ENCODE peak calls at places on chromosome 22, in seven cellular contexts. S, J, V, U, R, H and M are unnamed samples.

GRCh38 chr22:37345863-37346514 is 63.7 kb downstream of the CYTH4 start:
- DNase-seq in U (no peak), R (no peak), S (no peak), J (no peak), H (peak), V (no peak), M (no peak)

GRCh38 chr22:27987557-27987956 is 68.5 kb upstream of the PITPNB start:
- DNase-seq in R (no peak), V (no peak), H (no peak), U (no peak), S (no peak), J (no peak), M (no peak)

GRCh38 chr22:27349456-27349855 is 452.1 kb downstream of the MN1 start:
- DNase-seq in H (no peak), J (no peak), U (no peak), S (no peak), V (no peak), R (no peak), M (no peak)

GRCh38 chr22:47316020-47316419 is 553.6 kb downstream of the TBC1D22A start:
- DNase-seq in J (no peak), R (no peak), S (no peak), V (no peak), U (no peak), H (no peak), M (no peak)

GRCh38 chr22:41446639-41447434 is at the start of gene TOB2:
- DNase-seq in V (peak), U (peak), S (peak), J (peak), H (peak), R (peak), M (peak)

GRCh38 chr22:45212306-45212709 is 28.4 kb downstream of the KIAA0930 start:
- DNase-seq in V (peak), R (peak), J (no peak), H (peak), S (no peak), U (no peak), M (no peak)

GRCh38 chr22:22150457-22150856 is 94.1 kb upstream of the VPREB1 start:
- DNase-seq in R (no peak), U (no peak), J (no peak), V (no peak), S (no peak), H (no peak), M (no peak)

GRCh38 chr22:41681616-41682015 is 7.1 kb downstream of the SNU13 start:
- DNase-seq in R (no peak), J (no peak), V (no peak), U (no peak), H (no peak), S (no peak), M (no peak)

GRCh38 chr22:20239063-20239950 is 28.8 kb downstream of the RTN4R start:
- DNase-seq in S (no peak), H (peak), U (no peak), J (no peak), V (no peak), R (peak), M (no peak)

GRCh38 chr22:27597703-27598444 is 203.7 kb downstream of the MN1 start:
- DNase-seq in R (peak), J (no peak), V (no peak), H (no peak), S (no peak), U (no peak), M (no peak)

GRCh38 chr22:30324008-30324730 is 2.6 kb downstream of the TBC1D10A start:
- DNase-seq in J (no peak), U (peak), V (no peak), R (no peak), S (no peak), H (no peak), M (no peak)

GRCh38 chr22:28231423-28231822 is 312.4 kb upstream of the PITPNB start:
- DNase-seq in S (no peak), V (no peak), U (no peak), H (no peak), J (no peak), R (peak), M (no peak)

GRCh38 chr22:22030493-22031182 is 48.1 kb upstream of the TOP3B start:
- DNase-seq in J (no peak), H (peak), R (peak), V (no peak), U (no peak), S (no peak), M (no peak)

GRCh38 chr22:48475661-48476345 is 1351.9 kb downstream of the BRD1 start:
- DNase-seq in U (no peak), R (no peak), H (no peak), S (peak), J (no peak), V (no peak), M (no peak)

GRCh38 chr22:44337658-44338004 is 24.9 kb upstream of the SHISAL1 start:
- DNase-seq in H (no peak), J (no peak), R (peak), V (no peak), U (no peak), S (no peak), M (no peak)

GRCh38 chr22:28714043-28714442 is 27.6 kb downstream of the CHEK2 start:
- DNase-seq in V (no peak), J (no peak), U (no peak), H (no peak), R (no peak), S (no peak), M (no peak)

GRCh38 chr22:45946805-45947600 is 30.0 kb downstream of the WNT7B start:
- DNase-seq in J (no peak), H (peak), U (no peak), V (peak), S (no peak), R (no peak), M (no peak)

GRCh38 chr22:37538590-37539357 is 19.6 kb upstream of the CARD10 start:
- DNase-seq in J (peak), H (peak), S (peak), V (peak), R (peak), U (peak), M (peak)

GRCh38 chr22:30694638-30695350 is at the start of gene OSBP2:
- DNase-seq in V (peak), J (peak), R (peak), S (peak), H (peak), U (peak), M (no peak)